ENCODE peak calls at places on chromosomes 11 and 22, in five cellular contexts. I is fibroblast of lung, O is BJ, P is osteoblast, M is heart right ventricle. G is an unnamed sample. For H3K36me3, the result is how much of the 10 kb centered on the place peaks cover.

GRCh38 chr11:72292106-72292790 is 48.3 kb upstream of the PHOX2A start:
- DNase-seq in I (no peak), O (no peak), P (peak), M (no peak), G (peak)

GRCh38 chr11:118699508-118700220 is 20.2 kb upstream of the TREH start:
- DNase-seq in I (no peak), O (no peak), P (no peak), M (no peak), G (no peak)

GRCh38 chr11:47538741-47539575 is 14.0 kb downstream of the CELF1 start:
- DNase-seq in I (peak), O (no peak), P (no peak), M (no peak), G (no peak)

GRCh38 chr11:68351450-68352275 is 39.3 kb downstream of the LRP5 start:
- DNase-seq in I (no peak), O (no peak), P (peak), M (no peak), G (peak)

GRCh38 chr11:107916671-107917241 is 11.5 kb upstream of the RAB39A start:
- DNase-seq in I (peak), O (no peak), P (no peak), M (no peak), G (peak)

GRCh38 chr11:30463266-30463665 is 122.9 kb downstream of the MPPED2 start:
- DNase-seq in I (no peak), O (no peak), P (no peak), M (no peak), G (no peak)

GRCh38 chr22:44309137-44309536 is 3.6 kb downstream of the SHISAL1 start:
- DNase-seq in I (peak), O (peak), P (peak), M (no peak), G (no peak)

GRCh38 chr22:19213496-19214473 is 35.2 kb upstream of the SLC25A1 start:
- DNase-seq in I (peak), O (no peak), P (no peak), M (no peak), G (peak)

GRCh38 chr11:65502852-65503603 is 4.2 kb downstream of the MALAT1 start:
- DNase-seq in I (peak), O (no peak), P (no peak), M (no peak), G (no peak)

GRCh38 chr11:20158597-20159257 is 1.5 kb downstream of the DBX1 start:
- DNase-seq in I (peak), O (no peak), P (peak), M (peak), G (peak)

GRCh38 chr11:68213135-68213515 is at the start of gene KMT5B:
- DNase-seq in I (peak), O (no peak), P (peak), M (peak), G (peak)

GRCh38 chr22:19663821-19664325 is 50.4 kb upstream of the SEPTIN5 start:
- DNase-seq in I (peak), O (no peak), P (peak), M (peak), G (peak)

GRCh38 chr22:48979482-48979881 is 848.2 kb downstream of the BRD1 start:
- DNase-seq in I (no peak), O (no peak), P (no peak), M (no peak), G (peak)

GRCh38 chr22:43293259-43293658 is 49.9 kb downstream of the SCUBE1 start:
- DNase-seq in I (no peak), O (peak), P (no peak), M (no peak), G (no peak)

GRCh38 chr11:87820026-87820425 is 355.2 kb downstream of the RAB38 start:
- DNase-seq in I (peak), O (no peak), P (peak), M (no peak), G (no peak)

GRCh38 chr11:15563054-15563453 is 448.3 kb downstream of the INSC start:
- DNase-seq in I (no peak), O (no peak), P (no peak), M (no peak), G (peak)

GRCh38 chr11:13772223-13773046 is 104.0 kb downstream of the FAR1 start:
- DNase-seq in I (peak), O (peak), P (peak), M (no peak), G (no peak)

GRCh38 chr11:128550967-128551522 is 36.3 kb downstream of the ETS1 start:
- DNase-seq in I (no peak), O (no peak), P (no peak), M (no peak), G (no peak)

GRCh38 chr11:128547946-128548654 is 39.3 kb downstream of the ETS1 start:
- DNase-seq in I (no peak), O (no peak), P (no peak), M (no peak), G (peak)

GRCh38 chr11:128549256-128549944 is 38.0 kb downstream of the ETS1 start:
- DNase-seq in I (peak), O (no peak), P (peak), M (peak), G (peak)

GRCh38 chr11:128550261-128550821 is 37.0 kb downstream of the ETS1 start:
- DNase-seq in I (no peak), O (no peak), P (no peak), M (no peak), G (no peak)

DNA sequence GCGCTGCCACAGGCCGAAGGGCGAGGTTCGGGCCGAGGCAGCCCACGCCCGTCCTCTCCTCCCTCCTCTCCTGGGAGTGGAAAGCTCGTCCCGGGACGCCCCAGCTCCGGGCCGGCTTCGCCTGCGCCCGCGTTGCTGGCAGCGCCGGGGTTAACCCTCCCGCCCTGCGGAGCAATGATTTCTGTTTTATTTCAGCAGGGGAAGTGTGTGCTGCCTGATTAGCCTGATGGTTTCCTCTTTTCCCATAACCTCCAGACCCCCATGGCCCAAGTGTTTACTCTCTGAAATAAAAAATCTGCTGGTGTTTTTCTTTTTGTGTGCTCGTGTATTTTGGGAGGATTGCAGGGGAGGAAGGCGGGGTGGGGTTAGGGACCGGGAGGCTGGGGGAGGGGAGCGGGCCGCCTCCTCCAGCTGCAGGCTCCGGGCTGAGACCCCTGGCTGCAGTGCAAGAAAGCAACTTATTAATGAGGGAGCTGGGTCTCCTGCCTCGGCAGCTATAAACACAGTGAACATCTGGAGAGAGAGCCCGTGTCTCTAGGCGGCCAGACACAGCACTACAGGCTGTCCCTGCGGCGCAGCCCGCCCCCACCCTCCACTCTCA is 38.6 kb downstream of the ETS1 start:
- DNase-seq in I (peak), O (no peak), P (peak), M (peak), G (peak)
- H3K4me3 ChIP-seq in I (no peak), O (peak), P (peak), M (peak), G (peak)

GRCh38 chr11:26087095-26087935 is 244.6 kb upstream of the ANO3 start:
- DNase-seq in I (no peak), O (no peak), P (no peak), M (no peak), G (no peak)

GRCh38 chr11:26093206-26093605 is 238.7 kb upstream of the ANO3 start:
- DNase-seq in I (no peak), O (no peak), P (peak), M (no peak), G (no peak)

GRCh38 chr11:26084313-26084712 is 247.6 kb upstream of the ANO3 start:
- DNase-seq in I (peak), O (no peak), P (no peak), M (no peak), G (no peak)

GRCh38 chr11:26088391-26088790 is 243.5 kb upstream of the ANO3 start:
- DNase-seq in I (peak), O (peak), P (no peak), M (no peak), G (no peak)
- H3K36me3 ChIP-seq in I (under half), O (under half), P (under half), M (under half), G (under half)

DNA sequence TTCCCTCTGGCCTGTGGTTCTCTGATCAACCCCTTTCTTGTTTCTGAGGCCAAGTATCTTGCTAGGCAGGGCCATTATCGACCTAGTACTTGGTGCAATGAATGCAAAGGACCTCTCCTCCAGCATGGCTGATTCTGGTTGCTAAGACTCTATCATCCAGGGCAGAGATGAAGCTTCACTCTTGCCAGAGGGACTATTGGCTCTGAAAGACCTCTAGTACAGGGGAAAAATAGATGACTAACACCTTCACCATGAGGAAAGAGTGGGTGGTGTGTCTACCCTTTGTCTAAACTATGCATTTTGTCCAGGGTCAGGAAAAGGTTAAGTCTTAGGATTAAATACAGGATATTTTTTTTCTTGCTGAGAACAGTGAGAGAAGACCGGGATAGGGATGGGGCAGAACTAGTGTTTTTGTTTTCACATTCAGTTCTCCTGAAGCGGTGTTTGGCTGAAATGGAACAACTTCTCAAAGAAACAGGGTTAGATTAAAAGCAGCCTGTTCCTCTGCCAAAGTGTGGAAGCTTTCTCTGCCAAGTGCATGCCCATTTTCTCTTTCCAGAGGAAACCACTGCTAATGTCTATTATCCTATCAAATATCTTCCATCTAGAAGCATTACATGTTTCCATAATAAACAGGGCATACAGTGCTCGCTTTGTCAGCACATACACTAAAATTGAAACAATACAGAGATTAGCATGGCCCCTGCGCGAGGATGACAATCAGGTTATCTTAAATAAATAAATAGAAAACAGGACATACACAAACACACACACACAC is 5.0 kb upstream of the MTFP1 start:
- DNase-seq in I (peak), O (peak), P (peak), M (no peak), G (no peak)
- H3K4me3 ChIP-seq in I (no peak), O (no peak), P (peak), M (no peak), G (no peak)

DNA sequence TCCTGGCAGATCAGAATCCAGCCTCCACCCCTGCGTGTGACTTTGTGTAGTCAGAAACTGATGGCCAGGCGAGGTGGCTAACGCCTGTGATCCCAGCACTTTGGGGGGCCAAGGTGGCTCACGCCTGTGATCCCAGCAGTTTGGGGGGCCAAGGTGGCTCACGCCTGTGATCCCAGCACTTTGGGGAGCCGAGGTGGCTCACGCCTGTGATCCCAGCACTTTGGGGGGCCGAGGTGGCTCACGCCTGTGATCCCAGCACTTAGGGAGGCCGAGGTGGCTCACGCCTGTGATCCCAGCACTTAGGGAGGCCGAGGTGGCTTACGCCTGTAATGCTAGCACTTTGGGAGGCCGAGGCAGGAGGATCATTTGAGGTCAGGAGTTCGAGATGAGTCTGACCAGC is 5.2 kb downstream of the NCAPH2 start:
- DNase-seq in I (no peak), O (no peak), P (no peak), M (no peak), G (no peak)
- H3K36me3 ChIP-seq in I (under half), O (under half), P (under half), M (under half), G (under half)

DNA sequence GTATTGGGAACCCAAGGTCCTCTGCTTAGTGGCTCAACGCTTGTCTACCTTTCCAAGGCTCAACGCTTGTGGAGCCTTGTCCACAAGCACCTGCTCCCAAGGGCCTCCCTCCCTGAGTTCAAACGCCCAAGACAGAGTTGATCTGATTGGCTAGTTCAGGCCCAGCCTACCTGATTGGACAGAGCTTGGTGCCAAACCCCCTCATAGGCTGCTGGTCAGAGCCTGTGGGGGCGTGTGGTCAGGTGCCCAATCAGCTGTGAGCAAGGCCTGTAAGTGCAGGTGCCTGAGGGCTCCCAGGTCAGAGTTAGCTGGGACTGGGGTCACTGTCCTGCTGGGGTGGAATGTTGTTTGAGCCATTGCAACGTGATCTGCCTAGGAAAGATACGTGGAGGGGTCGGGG is 16.9 kb upstream of the TMPRSS6 start:
- DNase-seq in I (no peak), O (no peak), P (no peak), M (no peak), G (peak)
- H3K4me3 ChIP-seq in I (no peak), O (no peak), P (no peak), M (no peak), G (no peak)

GRCh38 chr22:25027959-25028840 is 75.7 kb downstream of the KIAA1671 start:
- DNase-seq in I (no peak), O (no peak), P (peak), M (peak), G (peak)

GRCh38 chr22:25030636-25031035 is 78.1 kb downstream of the KIAA1671 start:
- DNase-seq in I (no peak), O (no peak), P (peak), M (peak), G (no peak)

GRCh38 chr22:25027552-25027951 is 75.0 kb downstream of the KIAA1671 start:
- DNase-seq in I (no peak), O (no peak), P (peak), M (no peak), G (no peak)

GRCh38 chr22:25028841-25029141 is 76.3 kb downstream of the KIAA1671 start:
- DNase-seq in I (no peak), O (no peak), P (peak), M (no peak), G (no peak)

DNA sequence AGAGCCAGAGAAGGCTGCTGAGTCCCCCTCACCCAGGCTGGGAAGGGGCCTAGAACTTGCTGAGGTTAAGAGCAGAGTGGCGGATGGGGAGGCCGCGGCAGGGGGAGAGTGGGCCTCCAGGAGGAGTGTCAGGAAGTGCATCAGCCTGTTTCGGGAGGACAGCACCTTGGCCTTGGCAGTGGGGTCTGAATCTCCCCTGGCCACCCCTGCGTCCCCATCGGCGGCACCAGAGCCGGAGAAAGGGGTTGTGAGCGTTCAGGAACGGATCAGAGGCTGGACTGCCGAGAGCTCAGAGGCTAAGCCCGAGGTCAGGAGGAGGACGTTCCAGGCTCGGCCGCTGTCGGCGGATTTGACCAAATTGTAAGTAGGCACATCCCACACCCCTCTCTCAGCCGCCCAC is 76.7 kb downstream of the KIAA1671 start:
- DNase-seq in I (no peak), O (no peak), P (peak), M (no peak), G (no peak)
- H3K36me3 ChIP-seq in I (under half), O (under half), P (under half), M (under half), G (under half)

GRCh38 chr11:75654314-75654713 is 14.5 kb downstream of the MAP6 start:
- DNase-seq in I (no peak), O (peak), P (no peak), M (no peak), G (no peak)

GRCh38 chr11:75653532-75653931 is 15.3 kb downstream of the MAP6 start:
- DNase-seq in I (no peak), O (no peak), P (no peak), M (no peak), G (no peak)

GRCh38 chr11:75651218-75651617 is 17.6 kb downstream of the MAP6 start:
- DNase-seq in I (no peak), O (no peak), P (no peak), M (no peak), G (no peak)

GRCh38 chr11:75652936-75653335 is 15.9 kb downstream of the MAP6 start:
- DNase-seq in I (no peak), O (no peak), P (no peak), M (no peak), G (no peak)

GRCh38 chr11:75650167-75650723 is 18.6 kb downstream of the MAP6 start:
- DNase-seq in I (no peak), O (no peak), P (no peak), M (no peak), G (no peak)
- H3K4me3 ChIP-seq in I (no peak), O (no peak), P (no peak), M (no peak), G (no peak)

GRCh38 chr11:3154001-3154599 is 11.0 kb downstream of the OSBPL5 start:
- DNase-seq in I (no peak), O (no peak), P (peak), M (peak), G (no peak)

GRCh38 chr11:3155216-3155615 is 9.9 kb downstream of the OSBPL5 start:
- DNase-seq in I (no peak), O (no peak), P (peak), M (peak), G (peak)

GRCh38 chr11:3156661-3157311 is 8.3 kb downstream of the OSBPL5 start:
- DNase-seq in I (no peak), O (no peak), P (peak), M (peak), G (peak)

GRCh38 chr11:3156282-3156660 is 8.8 kb downstream of the OSBPL5 start:
- DNase-seq in I (peak), O (no peak), P (peak), M (peak), G (peak)

DNA sequence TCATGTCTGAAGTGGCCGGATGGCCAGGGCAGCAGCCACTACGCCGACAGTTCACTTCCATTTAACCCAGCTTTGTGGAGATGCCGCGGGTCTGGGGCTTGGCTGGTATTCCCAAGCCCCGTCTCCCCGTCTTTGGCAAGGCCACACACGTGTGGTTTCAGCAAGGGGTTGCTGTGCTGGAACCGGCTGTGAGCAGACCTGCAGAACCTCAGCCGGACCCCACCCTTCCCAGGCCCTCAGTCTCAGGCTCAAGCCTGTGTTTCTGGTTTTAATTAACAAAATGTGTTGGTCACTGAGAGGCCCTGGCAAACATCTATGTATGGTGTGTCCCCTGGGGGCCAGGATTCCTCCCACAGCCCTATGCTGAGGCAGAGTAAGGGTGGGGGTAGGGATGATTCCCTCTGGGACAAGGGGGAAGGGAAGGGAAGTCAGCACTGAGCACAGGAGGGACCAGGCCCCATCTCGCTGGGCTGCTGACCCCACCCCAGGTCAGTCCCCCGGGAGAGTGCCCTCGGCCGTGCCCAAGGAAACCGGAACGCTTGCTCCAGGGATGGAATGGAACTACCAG is 9.3 kb downstream of the OSBPL5 start:
- DNase-seq in I (peak), O (peak), P (peak), M (peak), G (peak)
- H3K36me3 ChIP-seq in I (under half), O (under half), P (under half), M (under half), G (under half)

GRCh38 chr22:32204211-32204855 is 540 bp downstream of the RFPL2 start:
- DNase-seq in I (no peak), O (no peak), P (peak), M (no peak), G (peak)
- H3K4me3 ChIP-seq in I (no peak), O (no peak), P (peak), M (peak), G (peak)